ENCODE peak calls at places on chromosomes 16 and 17, in eight cellular contexts. One of them, this sample, is unnamed.

GRCh38 chr16:54194008-54194731 is 92.4 kb downstream of the IRX3 start:
- DNase-seq in effector memory CD8-positive, alpha-beta T cell: no peak
- DNase-seq in upper lobe of right lung: peak
- DNase-seq in hippocampal formation: peak
- DNase-seq in uterus: peak
- DNase-seq in NCI-H1092 treated with DMSO at 0.1 percent for 48 hours: peak
- DNase-seq in tibial artery: peak
- DNase-seq in stimulated activated CD4-positive, alpha-beta T cell treated with anti-CD3 and anti-CD28 coated beads, Interleukin-4, amount 100 ng/mL, for 4 hours: no peak
- DNase-seq in this sample: peak

GRCh38 chr17:310111-311010 is 42.2 kb downstream of the RPH3AL start:
- DNase-seq in tibial artery: no peak
- DNase-seq in uterus: no peak
- DNase-seq in upper lobe of right lung: peak
- DNase-seq in hippocampal formation: no peak
- DNase-seq in stimulated activated CD4-positive, alpha-beta T cell treated with anti-CD3 and anti-CD28 coated beads, Interleukin-4, amount 100 ng/mL, for 4 hours: no peak
- DNase-seq in effector memory CD8-positive, alpha-beta T cell: no peak
- DNase-seq in NCI-H1092 treated with DMSO at 0.1 percent for 48 hours: no peak
- DNase-seq in this sample: no peak

GRCh38 chr16:12276631-12277030 is 300.1 kb downstream of the SNX29 start:
- DNase-seq in effector memory CD8-positive, alpha-beta T cell: no peak
- DNase-seq in uterus: no peak
- DNase-seq in tibial artery: no peak
- DNase-seq in NCI-H1092 treated with DMSO at 0.1 percent for 48 hours: no peak
- DNase-seq in stimulated activated CD4-positive, alpha-beta T cell treated with anti-CD3 and anti-CD28 coated beads, Interleukin-4, amount 100 ng/mL, for 4 hours: no peak
- DNase-seq in upper lobe of right lung: no peak
- DNase-seq in hippocampal formation: no peak
- DNase-seq in this sample: no peak

GRCh38 chr17:65131946-65132345 is 5.2 kb upstream of the RGS9 start:
- DNase-seq in NCI-H1092 treated with DMSO at 0.1 percent for 48 hours: no peak
- DNase-seq in effector memory CD8-positive, alpha-beta T cell: no peak
- DNase-seq in hippocampal formation: no peak
- DNase-seq in upper lobe of right lung: no peak
- DNase-seq in uterus: no peak
- DNase-seq in tibial artery: no peak
- DNase-seq in stimulated activated CD4-positive, alpha-beta T cell treated with anti-CD3 and anti-CD28 coated beads, Interleukin-4, amount 100 ng/mL, for 4 hours: no peak
- DNase-seq in this sample: no peak

GRCh38 chr17:42554250-42555121 is 1.8 kb downstream of the HSD17B1 start:
- DNase-seq in NCI-H1092 treated with DMSO at 0.1 percent for 48 hours: peak
- DNase-seq in tibial artery: peak
- DNase-seq in stimulated activated CD4-positive, alpha-beta T cell treated with anti-CD3 and anti-CD28 coated beads, Interleukin-4, amount 100 ng/mL, for 4 hours: peak
- DNase-seq in upper lobe of right lung: peak
- DNase-seq in hippocampal formation: peak
- DNase-seq in uterus: peak
- DNase-seq in effector memory CD8-positive, alpha-beta T cell: peak
- DNase-seq in this sample: peak

GRCh38 chr16:67847064-67847861 is at the start of gene CENPT:
- DNase-seq in upper lobe of right lung: peak
- DNase-seq in effector memory CD8-positive, alpha-beta T cell: no peak
- DNase-seq in NCI-H1092 treated with DMSO at 0.1 percent for 48 hours: no peak
- DNase-seq in uterus: peak
- DNase-seq in tibial artery: no peak
- DNase-seq in hippocampal formation: no peak
- DNase-seq in stimulated activated CD4-positive, alpha-beta T cell treated with anti-CD3 and anti-CD28 coated beads, Interleukin-4, amount 100 ng/mL, for 4 hours: no peak
- DNase-seq in this sample: no peak

GRCh38 chr16:1125471-1125870 is 27.4 kb upstream of the CACNA1H start:
- DNase-seq in upper lobe of right lung: no peak
- DNase-seq in tibial artery: no peak
- DNase-seq in uterus: no peak
- DNase-seq in effector memory CD8-positive, alpha-beta T cell: no peak
- DNase-seq in NCI-H1092 treated with DMSO at 0.1 percent for 48 hours: peak
- DNase-seq in stimulated activated CD4-positive, alpha-beta T cell treated with anti-CD3 and anti-CD28 coated beads, Interleukin-4, amount 100 ng/mL, for 4 hours: peak
- DNase-seq in hippocampal formation: no peak
- DNase-seq in this sample: no peak

GRCh38 chr16:85017151-85017550 is 5.8 kb upstream of the ZDHHC7 start:
- DNase-seq in hippocampal formation: no peak
- DNase-seq in upper lobe of right lung: no peak
- DNase-seq in tibial artery: no peak
- DNase-seq in uterus: no peak
- DNase-seq in effector memory CD8-positive, alpha-beta T cell: no peak
- DNase-seq in stimulated activated CD4-positive, alpha-beta T cell treated with anti-CD3 and anti-CD28 coated beads, Interleukin-4, amount 100 ng/mL, for 4 hours: no peak
- DNase-seq in NCI-H1092 treated with DMSO at 0.1 percent for 48 hours: no peak
- DNase-seq in this sample: no peak

This sample was measured in cardiac septum.